ENCODE peak calls at places on chromosomes 5 and 9, in seven cellular contexts. H, F, V, L, A, B and M are unnamed samples.

GRCh38 chr5:121189569-121190305 is 661.9 kb upstream of the FTMT start:
- DNase-seq in H (no peak), F (peak; percentile 6), V (peak; percentile 3), L (no peak), A (no peak), B (no peak), M (no peak)

GRCh38 chr9:89750117-89750551 is 145.3 kb downstream of the GADD45G start:
- DNase-seq in H (no peak), F (no peak), V (no peak), L (no peak), A (no peak), B (no peak), M (no peak)

GRCh38 chr9:120257483-120257882 is 322.5 kb downstream of the CDK5RAP2 start:
- DNase-seq in H (no peak), F (peak; percentile 47), V (no peak), L (no peak), A (no peak), B (no peak), M (no peak)

GRCh38 chr9:114988962-114989599 is 58.7 kb upstream of the TNFSF8 start:
- DNase-seq in H (no peak), F (peak; percentile 89), V (peak; percentile 80), L (no peak), A (no peak), B (no peak), M (no peak)

GRCh38 chr9:80699551-80699998 is 989.8 kb downstream of the TLE1 start:
- DNase-seq in H (no peak), F (peak; percentile 81), V (peak; percentile 84), L (no peak), A (no peak), B (no peak), M (no peak)

GRCh38 chr9:105243015-105243686 is 1.3 kb upstream of the SLC44A1 start:
- DNase-seq in H (no peak), F (peak; percentile 96), V (no peak), L (no peak), A (no peak), B (no peak), M (no peak)

GRCh38 chr5:81007637-81008027 is 47.5 kb downstream of the RASGRF2 start:
- DNase-seq in H (no peak), F (no peak), V (no peak), L (no peak), A (no peak), B (no peak), M (no peak)

GRCh38 chr5:154755361-154756202 is at the start of gene LARP1:
- DNase-seq in H (no peak), F (peak; percentile 42), V (no peak), L (peak; percentile 78), A (no peak), B (peak; percentile 47), M (no peak)

GRCh38 chr9:137458194-137459146 is 664 bp downstream of the NSMF start:
- DNase-seq in H (peak; percentile 26), F (no peak), V (no peak), L (peak; percentile 73), A (no peak), B (no peak), M (no peak)

GRCh38 chr5:17402291-17403121 is 95.5 kb upstream of the TAF11L2 start:
- DNase-seq in H (no peak), F (no peak), V (no peak), L (no peak), A (no peak), B (no peak), M (no peak)

GRCh38 chr9:127179633-127180401 is 57.4 kb upstream of the ANGPTL2 start:
- DNase-seq in H (peak; percentile 5), F (no peak), V (no peak), L (peak; percentile 63), A (no peak), B (no peak), M (no peak)

GRCh38 chr5:149079883-149080282 is 17.0 kb upstream of the SH3TC2 start:
- DNase-seq in H (no peak), F (peak; percentile 85), V (peak; percentile 28), L (no peak), A (no peak), B (no peak), M (no peak)

GRCh38 chr9:22374021-22374420 is 72.6 kb upstream of the DMRTA1 start:
- DNase-seq in H (no peak), F (no peak), V (no peak), L (no peak), A (no peak), B (no peak), M (no peak)

GRCh38 chr9:112380771-112381181 is 868 bp downstream of the HSDL2 start:
- DNase-seq in H (no peak), F (peak; percentile 19), V (peak; percentile 14), L (no peak), A (no peak), B (no peak), M (no peak)

GRCh38 chr9:124652994-124653393 is 118.1 kb downstream of the NR6A1 start:
- DNase-seq in H (no peak), F (no peak), V (no peak), L (no peak), A (no peak), B (no peak), M (no peak)

GRCh38 chr5:153504726-153505125 is 14.3 kb downstream of the GRIA1 start:
- DNase-seq in H (no peak), F (no peak), V (no peak), L (no peak), A (no peak), B (no peak), M (no peak)

GRCh38 chr5:54738118-54738972 is 220.8 kb downstream of the SNX18 start:
- DNase-seq in H (no peak), F (peak; percentile 82), V (peak; percentile 57), L (peak; percentile 84), A (no peak), B (no peak), M (no peak)

GRCh38 chr5:39448504-39449128 is 23.8 kb upstream of the DAB2 start:
- DNase-seq in H (no peak), F (no peak), V (no peak), L (no peak), A (no peak), B (no peak), M (no peak)

GRCh38 chr5:44294492-44294891 is 94.7 kb downstream of the FGF10 start:
- DNase-seq in H (no peak), F (peak; percentile 0), V (peak; percentile 7), L (no peak), A (no peak), B (no peak), M (no peak)

GRCh38 chr5:103223031-103223955 is 35.3 kb upstream of the MACIR start:
- DNase-seq in H (peak; percentile 42), F (no peak), V (no peak), L (no peak), A (no peak), B (no peak), M (no peak)

GRCh38 chr9:137619240-137620090 is 660 bp downstream of the EHMT1 start:
- DNase-seq in H (peak; percentile 38), F (peak; percentile 65), V (peak; percentile 39), L (no peak), A (no peak), B (no peak), M (no peak)

GRCh38 chr5:32217886-32218396 is 43.8 kb upstream of the GOLPH3 start:
- DNase-seq in H (no peak), F (no peak), V (peak; percentile 22), L (no peak), A (no peak), B (no peak), M (no peak)

GRCh38 chr9:134965851-134966250 is 48.1 kb upstream of the FCN1 start:
- DNase-seq in H (no peak), F (no peak), V (no peak), L (peak; percentile 49), A (no peak), B (no peak), M (no peak)

GRCh38 chr5:159120446-159120845 is 20.7 kb upstream of the EBF1 start:
- DNase-seq in H (no peak), F (no peak), V (no peak), L (no peak), A (no peak), B (no peak), M (no peak)

GRCh38 chr9:29613773-29614172 is 2040.5 kb upstream of the C9orf72 start:
- DNase-seq in H (no peak), F (no peak), V (no peak), L (no peak), A (no peak), B (no peak), M (no peak)

GRCh38 chr9:123615381-123615780 is 259.4 kb downstream of the CRB2 start:
- DNase-seq in H (no peak), F (peak; percentile 4), V (no peak), L (no peak), A (no peak), B (peak; percentile 53), M (no peak)

GRCh38 chr9:136826188-136826541 is 16.1 kb upstream of the AJM1 start:
- DNase-seq in H (no peak), F (no peak), V (no peak), L (no peak), A (no peak), B (no peak), M (no peak)

GRCh38 chr5:142958933-142959682 is 188.9 kb downstream of the ARHGAP26 start:
- DNase-seq in H (no peak), F (peak; percentile 22), V (no peak), L (no peak), A (no peak), B (no peak), M (no peak)

GRCh38 chr5:91477408-91477807 is 94.3 kb upstream of the ARRDC3 start:
- DNase-seq in H (no peak), F (no peak), V (no peak), L (no peak), A (no peak), B (no peak), M (no peak)

GRCh38 chr5:73862796-73863195 is 236.8 kb downstream of the ARHGEF28 start:
- DNase-seq in H (no peak), F (no peak), V (no peak), L (no peak), A (no peak), B (no peak), M (no peak)